ENCODE peak calls at places on chromosome 17, in six cellular contexts. O, Y, T, M, K and F are unnamed samples.
A peak's percentile ranks its signal among the peaks of the same experiment; 100 is the strongest.

GRCh38 chr17:37358098-37358829 is 17.5 kb upstream of the C17orf78 start:
- DNase-seq in O (peak; percentile 48), Y (peak; percentile 16), T (peak; percentile 65), M (peak; percentile 75), K (peak; percentile 67), F (peak; percentile 77)

GRCh38 chr17:7572588-7573323 is 6.7 kb upstream of the CD68 start:
- DNase-seq in O (peak; percentile 99), Y (peak; percentile 99), T (peak; percentile 100), M (peak; percentile 98), K (peak; percentile 100), F (peak; percentile 100)

GRCh38 chr17:76241205-76241539 is 879 bp upstream of the RNF157 start:
- DNase-seq in O (no peak), Y (peak; percentile 41), T (no peak), M (peak; percentile 76), K (no peak), F (peak; percentile 82)

GRCh38 chr17:7256766-7257456 is 4.9 kb downstream of the ELP5 start:
- DNase-seq in O (no peak), Y (no peak), T (no peak), M (peak; percentile 62), K (no peak), F (no peak)

GRCh38 chr17:63702223-63702577 is 2.3 kb upstream of the LIMD2 start:
- DNase-seq in O (no peak), Y (no peak), T (peak; percentile 58), M (peak; percentile 83), K (no peak), F (no peak)

GRCh38 chr17:57385975-57386374 is 129.7 kb downstream of the MSI2 start:
- DNase-seq in O (no peak), Y (no peak), T (no peak), M (no peak), K (no peak), F (no peak)

GRCh38 chr17:31918701-31919128 is 17.2 kb upstream of the UTP6 start:
- DNase-seq in O (no peak), Y (no peak), T (peak; percentile 24), M (no peak), K (no peak), F (no peak)

GRCh38 chr17:13634001-13634400 is 32.3 kb upstream of the HS3ST3A1 start:
- DNase-seq in O (no peak), Y (no peak), T (no peak), M (no peak), K (no peak), F (no peak)

GRCh38 chr17:43814714-43815113 is 18.2 kb downstream of the MPP3 start:
- DNase-seq in O (no peak), Y (no peak), T (no peak), M (no peak), K (no peak), F (no peak)

GRCh38 chr17:8187517-8188407 is 2.2 kb downstream of the BORCS6 start:
- DNase-seq in O (peak; percentile 96), Y (peak; percentile 97), T (peak; percentile 97), M (no peak), K (peak; percentile 89), F (peak; percentile 97)

GRCh38 chr17:37117743-37118142 is 169.0 kb downstream of the AATF start:
- DNase-seq in O (no peak), Y (no peak), T (no peak), M (no peak), K (no peak), F (no peak)

GRCh38 chr17:14712471-14713075 is 411.7 kb downstream of the HS3ST3B1 start:
- DNase-seq in O (no peak), Y (no peak), T (no peak), M (no peak), K (no peak), F (no peak)

GRCh38 chr17:3594056-3594810 is 15.0 kb downstream of the TRPV1 start:
- DNase-seq in O (no peak), Y (peak; percentile 7), T (no peak), M (no peak), K (no peak), F (no peak)

GRCh38 chr17:33932996-33933395 is 322.1 kb upstream of the CCL2 start:
- DNase-seq in O (no peak), Y (no peak), T (no peak), M (no peak), K (no peak), F (no peak)

GRCh38 chr17:278055-279028 is 74.3 kb downstream of the RPH3AL start:
- DNase-seq in O (peak; percentile 0), Y (no peak), T (peak; percentile 19), M (no peak), K (peak; percentile 4), F (no peak)

GRCh38 chr17:37478187-37478586 is 11.5 kb upstream of the DUSP14 start:
- DNase-seq in O (no peak), Y (peak; percentile 66), T (no peak), M (no peak), K (no peak), F (no peak)

GRCh38 chr17:37847102-37847501 is 77.1 kb upstream of the TBC1D3K start:
- DNase-seq in O (no peak), Y (no peak), T (no peak), M (no peak), K (no peak), F (no peak)

GRCh38 chr17:6578491-6578890 is 22.1 kb upstream of the PITPNM3 start:
- DNase-seq in O (no peak), Y (no peak), T (no peak), M (no peak), K (no peak), F (no peak)

GRCh38 chr17:10337976-10338375 is 34.8 kb downstream of the MYH13 start:
- DNase-seq in O (no peak), Y (no peak), T (no peak), M (no peak), K (no peak), F (no peak)

GRCh38 chr17:31195305-31195704 is 100.5 kb downstream of the NF1 start:
- DNase-seq in O (no peak), Y (no peak), T (no peak), M (no peak), K (no peak), F (no peak)

GRCh38 chr17:21029032-21029431 is 13.8 kb downstream of the USP22 start:
- DNase-seq in O (peak; percentile 45), Y (no peak), T (peak; percentile 79), M (no peak), K (no peak), F (no peak)

GRCh38 chr17:60729854-60730253 is 52.2 kb downstream of the BCAS3 start:
- DNase-seq in O (no peak), Y (no peak), T (no peak), M (no peak), K (no peak), F (no peak)

GRCh38 chr17:73432624-73433190 is 120.9 kb upstream of the CDC42EP4 start:
- DNase-seq in O (no peak), Y (no peak), T (no peak), M (no peak), K (no peak), F (no peak)

GRCh38 chr17:39591958-39592954 is 15.5 kb downstream of the NEUROD2 start:
- DNase-seq in O (no peak), Y (peak; percentile 14), T (no peak), M (no peak), K (no peak), F (no peak)

GRCh38 chr17:27526603-27527002 is 70.4 kb downstream of the KSR1 start:
- DNase-seq in O (no peak), Y (peak; percentile 33), T (no peak), M (peak; percentile 84), K (no peak), F (peak; percentile 71)

GRCh38 chr17:27524594-27524993 is 68.3 kb downstream of the KSR1 start:
- DNase-seq in O (no peak), Y (no peak), T (no peak), M (no peak), K (no peak), F (no peak)

GRCh38 chr17:27523712-27524111 is 67.5 kb downstream of the KSR1 start:
- DNase-seq in O (no peak), Y (no peak), T (no peak), M (no peak), K (no peak), F (no peak)

GRCh38 chr17:27525836-27526235 is 69.6 kb downstream of the KSR1 start:
- DNase-seq in O (no peak), Y (no peak), T (no peak), M (no peak), K (no peak), F (no peak)

DNA sequence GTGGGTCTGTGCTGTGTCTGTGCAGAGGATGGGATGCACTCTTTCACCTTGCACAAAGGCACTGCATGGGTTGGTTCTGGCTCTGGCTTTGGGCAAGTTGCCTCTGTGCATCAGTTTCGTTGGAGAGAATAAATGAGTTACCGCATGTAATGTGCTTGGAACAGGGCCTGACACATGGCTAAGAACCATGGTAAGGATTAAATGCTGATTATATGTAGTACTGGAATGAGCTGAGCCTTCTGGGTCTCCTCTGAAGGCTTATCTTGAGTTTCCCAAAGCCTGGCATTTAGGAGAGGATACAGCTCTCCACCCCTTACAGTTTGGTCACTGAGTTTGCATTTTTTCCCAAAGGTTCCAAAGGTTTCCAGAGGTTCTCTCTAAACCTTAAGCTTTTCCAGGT is 69.1 kb downstream of the KSR1 start:
- DNase-seq in O (no peak), Y (no peak), T (no peak), M (no peak), K (no peak), F (no peak)
- H3K36me3 ChIP-seq in O (no peaks in the 10 kb centered on the region), Y (no peaks in the 10 kb centered on the region), T (no peaks in the 10 kb centered on the region), M (no peaks in the 10 kb centered on the region), K (no peaks in the 10 kb centered on the region), F (no peaks in the 10 kb centered on the region)

GRCh38 chr17:50956409-50956749 is 90.2 kb upstream of the TOB1 start:
- DNase-seq in O (no peak), Y (no peak), T (peak; percentile 50), M (no peak), K (no peak), F (no peak)
- H3K27me3 ChIP-seq in O (no peaks in the 10 kb centered on the region), Y (no peaks in the 10 kb centered on the region), T (no peaks in the 10 kb centered on the region), M (no peaks in the 10 kb centered on the region), K (no peaks in the 10 kb centered on the region), F (no peaks in the 10 kb centered on the region)

GRCh38 chr17:16046966-16047365 is 47.3 kb downstream of the TTC19 start:
- DNase-seq in O (no peak), Y (no peak), T (no peak), M (no peak), K (no peak), F (no peak)
- H3K36me3 ChIP-seq in O (no peaks in the 10 kb centered on the region), Y (no peaks in the 10 kb centered on the region), T (peaks cover 91% of the 10 kb centered on the region), M (no peaks in the 10 kb centered on the region), K (no peaks in the 10 kb centered on the region), F (peaks cover 29% of the 10 kb centered on the region)

DNA sequence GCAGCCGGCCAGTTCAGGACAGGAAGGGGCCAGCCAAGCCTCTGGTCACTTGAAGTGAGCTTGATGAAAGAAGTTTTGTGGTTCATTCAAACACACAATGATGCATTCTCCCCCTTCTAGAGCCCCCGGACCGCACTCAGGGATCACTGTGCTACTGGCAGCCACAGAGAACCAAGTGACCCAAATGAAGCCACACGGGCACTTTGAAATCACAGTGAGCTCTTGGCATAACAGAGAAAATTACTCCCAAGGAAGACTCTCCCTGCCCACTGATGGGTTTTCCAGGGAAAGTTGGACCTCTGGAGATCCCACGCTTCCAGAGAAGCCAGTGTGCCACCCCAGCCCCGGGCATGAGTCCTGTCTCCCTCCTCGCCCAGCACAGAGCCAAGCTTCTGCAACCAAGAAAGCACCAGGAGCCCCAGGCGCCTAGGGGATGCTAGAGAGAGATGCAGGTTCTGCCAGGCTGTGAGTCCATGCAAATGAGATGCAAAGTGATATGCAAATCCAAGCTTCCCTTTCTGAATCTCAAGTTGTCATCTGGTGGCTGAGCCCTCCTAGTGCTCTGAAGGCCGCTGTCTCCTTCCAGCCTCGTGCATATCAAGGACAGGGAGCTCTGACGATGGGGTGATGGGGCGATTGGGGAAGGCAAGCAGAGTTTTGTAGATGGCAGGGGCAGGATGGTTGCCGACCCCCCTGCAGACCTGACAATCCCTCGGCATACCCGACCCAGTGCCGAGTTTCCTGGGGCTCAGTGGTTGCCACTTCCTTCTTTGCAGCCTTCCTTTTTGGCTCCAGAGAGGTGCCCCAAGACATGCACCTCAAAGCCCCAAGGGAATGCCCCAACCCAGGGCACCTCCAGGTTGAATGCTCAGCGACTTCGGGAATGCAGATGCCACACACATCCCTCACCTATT is 59.7 kb upstream of the TNRC6C start:
- DNase-seq in O (no peak), Y (no peak), T (no peak), M (peak; percentile 51), K (peak; percentile 28), F (peak; percentile 46)
- H3K27me3 ChIP-seq in O (no peaks in the 10 kb centered on the region), Y (no peaks in the 10 kb centered on the region), T (no peaks in the 10 kb centered on the region), M (peaks cover 42% of the 10 kb centered on the region), K (no peaks in the 10 kb centered on the region), F (no peaks in the 10 kb centered on the region)